ENCODE peak calls at places on chromosomes 1 and 21, in ten cellular contexts. C, I, L, D, W, T, U, Z, E and X are unnamed samples.

GRCh38 chr1:230236951-230237350 is 169.9 kb downstream of the GALNT2 start:
- DNase-seq in I (no peak), Z (no peak), U (no peak), T (no peak), D (no peak), E (no peak), L (no peak), W (no peak), C (no peak), X (peak; percentile 30)

GRCh38 chr1:41260768-41261167 is 18.7 kb upstream of the SCMH1 start:
- DNase-seq in W (no peak), E (no peak), L (no peak), C (no peak), Z (no peak), T (no peak), I (no peak), D (no peak), U (no peak), X (no peak)

GRCh38 chr1:181676269-181676668 is 193.0 kb downstream of the CACNA1E start:
- DNase-seq in T (peak; percentile 59), W (no peak), I (peak; percentile 76), Z (no peak), E (peak; percentile 28), C (peak; percentile 30), U (no peak), D (peak; percentile 62), L (peak; percentile 49), X (no peak)

GRCh38 chr1:205456383-205456867 is 580 bp upstream of the BLACAT1 start:
- DNase-seq in L (no peak), T (peak; percentile 61), I (peak; percentile 64), U (no peak), E (no peak), Z (no peak), C (peak; percentile 45), W (no peak), D (no peak), X (no peak)

GRCh38 chr1:109925159-109925990 is 14.7 kb downstream of the CSF1 start:
- DNase-seq in D (no peak), C (no peak), W (no peak), Z (no peak), T (no peak), E (no peak), L (no peak), I (no peak), U (no peak), X (no peak)

GRCh38 chr1:31040038-31040437 is 25.5 kb downstream of the PUM1 start:
- DNase-seq in T (no peak), Z (no peak), L (no peak), C (no peak), E (no peak), U (no peak), D (no peak), I (peak; percentile 50), W (no peak), X (no peak)

GRCh38 chr21:16075594-16076282 is 346.0 kb downstream of the USP25 start:
- DNase-seq in T (no peak), C (no peak), D (no peak), E (no peak), L (no peak), W (no peak), U (no peak), I (no peak), Z (no peak), X (no peak)

GRCh38 chr1:109482242-109482641 is 1.5 kb upstream of the ATXN7L2 start:
- DNase-seq in Z (no peak), L (no peak), I (no peak), D (no peak), W (no peak), T (peak; percentile 48), E (no peak), C (no peak), U (no peak), X (no peak)

GRCh38 chr1:116409751-116410182 is 36.7 kb downstream of the ATP1A1 start:
- DNase-seq in E (no peak), I (no peak), C (no peak), D (no peak), Z (no peak), L (no peak), T (no peak), W (no peak), U (no peak), X (no peak)

GRCh38 chr1:234975122-234975940 is 153.3 kb downstream of the TOMM20 start:
- DNase-seq in U (no peak), E (no peak), Z (no peak), I (peak; percentile 91), D (peak; percentile 54), C (no peak), L (no peak), T (no peak), W (no peak), X (no peak)

GRCh38 chr1:238648756-238649155 is 737.6 kb upstream of the CHRM3 start:
- DNase-seq in U (no peak), Z (no peak), T (no peak), D (no peak), E (no peak), I (no peak), C (no peak), W (no peak), L (no peak), X (peak; percentile 37)